ENCODE peak calls at places on chromosome 1, in seven cellular contexts. Y is left ventricle myocardium inferior; H is tibial artery; E is BE2C; Z is CD8-positive, alpha-beta memory T cell; S is PC-3; B is CD8-positive, alpha-beta T cell. U is an unnamed sample.
A peak's percentile ranks its signal among the peaks of the same experiment; 100 is the strongest.

GRCh38 chr1:178768423-178768822 is 43.4 kb downstream of the RALGPS2 start:
- DNase-seq in Y (no peak), H (no peak), E (peak; percentile 40), Z (no peak), S (peak; percentile 54), B (no peak), U (no peak)

GRCh38 chr1:50271337-50271736 is 151.9 kb downstream of the DMRTA2 start:
- DNase-seq in Y (peak; percentile 18), H (no peak), E (peak; percentile 93), Z (no peak), S (no peak), B (no peak), U (no peak)

GRCh38 chr1:58763214-58763613 is 20.6 kb downstream of the JUN start:
- DNase-seq in Y (no peak), H (no peak), E (no peak), Z (no peak), S (peak; percentile 58), B (no peak), U (no peak)

GRCh38 chr1:195045072-195045471 is 1563.2 kb downstream of the KCNT2 start:
- DNase-seq in Y (no peak), H (no peak), E (no peak), Z (no peak), S (no peak), B (no peak), U (no peak)

GRCh38 chr1:200971428-200971903 is 52.0 kb downstream of the KIF21B start:
- DNase-seq in Y (no peak), H (no peak), E (no peak), Z (no peak), S (no peak), B (no peak), U (no peak)

GRCh38 chr1:248828845-248829244 is 3.1 kb upstream of the SH3BP5L start:
- DNase-seq in Y (no peak), H (no peak), E (no peak), Z (no peak), S (peak; percentile 60), B (no peak), U (no peak)

GRCh38 chr1:113178522-113178921 is 105.5 kb downstream of the LRIG2 start:
- DNase-seq in Y (no peak), H (no peak), E (no peak), Z (no peak), S (peak; percentile 39), B (no peak), U (no peak)

GRCh38 chr1:193971595-193971994 is 785.2 kb upstream of the B3GALT2 start:
- DNase-seq in Y (no peak), H (no peak), E (no peak), Z (no peak), S (peak; percentile 84), B (no peak), U (no peak)

GRCh38 chr1:41242645-41243171 is 602 bp upstream of the SCMH1 start:
- DNase-seq in Y (no peak), H (no peak), E (no peak), Z (peak; percentile 47), S (no peak), B (no peak), U (no peak)

GRCh38 chr1:7528386-7529031 is 242.6 kb upstream of the VAMP3 start:
- DNase-seq in Y (no peak), H (no peak), E (no peak), Z (peak; percentile 5), S (no peak), B (no peak), U (no peak)

GRCh38 chr1:23010734-23011449 is 4.8 kb downstream of the TEX46 start:
- DNase-seq in Y (no peak), H (no peak), E (no peak), Z (no peak), S (peak; percentile 98), B (no peak), U (no peak)

GRCh38 chr1:212782422-212783154 is 9.0 kb downstream of the NSL1 start:
- DNase-seq in Y (no peak), H (no peak), E (no peak), Z (no peak), S (peak; percentile 57), B (no peak), U (no peak)

GRCh38 chr1:218717611-218718010 is 372.5 kb downstream of the TGFB2 start:
- DNase-seq in Y (no peak), H (no peak), E (no peak), Z (no peak), S (no peak), B (no peak), U (no peak)

GRCh38 chr1:203556047-203556851 is 62.3 kb downstream of the OPTC start:
- DNase-seq in Y (peak; percentile 72), H (peak; percentile 86), E (peak; percentile 30), Z (no peak), S (no peak), B (no peak), U (peak; percentile 31)

GRCh38 chr1:170262540-170262939 is 116.8 kb downstream of the NTMT2 start:
- DNase-seq in Y (no peak), H (no peak), E (no peak), Z (no peak), S (no peak), B (no peak), U (no peak)

GRCh38 chr1:6688757-6689156 is 12.9 kb downstream of the DNAJC11 start:
- DNase-seq in Y (no peak), H (no peak), E (no peak), Z (no peak), S (no peak), B (no peak), U (no peak)

GRCh38 chr1:27341525-27342252 is at the start of gene SYTL1:
- DNase-seq in Y (no peak), H (no peak), E (no peak), Z (peak; percentile 80), S (peak; percentile 86), B (peak; percentile 38), U (peak; percentile 85)

GRCh38 chr1:157359309-157360020 is 192.8 kb downstream of the FCRL5 start:
- DNase-seq in Y (no peak), H (no peak), E (no peak), Z (no peak), S (peak; percentile 14), B (no peak), U (no peak)

GRCh38 chr1:163650624-163651023 is 328.9 kb downstream of the NUF2 start:
- DNase-seq in Y (no peak), H (no peak), E (no peak), Z (no peak), S (no peak), B (no peak), U (no peak)

GRCh38 chr1:201954263-201955008 is 867 bp upstream of the TIMM17A start:
- DNase-seq in Y (no peak), H (no peak), E (no peak), Z (no peak), S (no peak), B (no peak), U (no peak)

DNA sequence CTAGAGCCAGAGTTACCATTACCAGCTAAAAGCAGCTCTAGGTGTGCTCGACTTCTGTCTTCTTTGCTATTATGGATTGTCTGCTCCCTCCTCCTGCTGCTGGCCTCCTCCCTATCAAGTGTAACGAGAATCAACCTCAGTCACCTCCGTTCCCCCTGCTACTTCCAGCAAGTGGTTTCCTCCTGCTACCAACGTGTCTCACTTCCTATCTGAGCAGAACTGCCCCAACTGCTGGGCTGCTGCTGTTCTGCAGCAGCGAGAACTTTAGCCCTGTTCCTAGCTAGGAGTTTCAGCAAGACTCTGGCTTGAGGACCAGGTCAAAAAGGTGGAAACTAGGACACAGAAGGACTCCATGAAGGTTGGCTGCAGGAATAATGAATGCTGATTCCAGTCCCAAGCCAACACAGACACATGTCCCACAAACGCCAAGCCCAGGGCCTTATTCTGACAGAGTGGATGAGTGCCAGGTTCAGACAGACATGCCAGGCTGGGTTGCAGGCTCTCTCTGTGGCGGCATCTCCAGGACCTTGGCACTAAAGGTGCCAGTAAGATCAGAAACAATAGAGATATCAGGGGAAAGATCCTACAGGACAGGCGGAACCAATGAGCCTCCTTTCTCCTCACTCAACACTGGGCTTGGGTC is 46.9 kb downstream of the CD34 start:
- DNase-seq in Y (no peak), H (no peak), E (no peak), Z (peak; percentile 66), S (no peak), B (no peak), U (no peak)
- H3K4me1 ChIP-seq in Y (peaks cover 92% of the 10 kb centered on the region), H (peaks cover 73% of the 10 kb centered on the region), E (peaks cover 3% of the 10 kb centered on the region), Z (peaks cover 83% of the 10 kb centered on the region), S (peaks cover 57% of the 10 kb centered on the region), B (peaks cover 77% of the 10 kb centered on the region), U (peaks cover 30% of the 10 kb centered on the region)

GRCh38 chr1:231534703-231535159 is 6.3 kb downstream of the TSNAX start:
- DNase-seq in Y (no peak), H (no peak), E (no peak), Z (no peak), S (no peak), B (no peak), U (no peak)
- H3K4me1 ChIP-seq in Y (peaks cover 71% of the 10 kb centered on the region), H (peaks cover 43% of the 10 kb centered on the region), E (no peaks in the 10 kb centered on the region), Z (peaks cover 37% of the 10 kb centered on the region), S (peaks cover 5% of the 10 kb centered on the region), B (peaks cover 36% of the 10 kb centered on the region), U (peaks cover 17% of the 10 kb centered on the region)

GRCh38 chr1:3628445-3628844 is 3.6 kb downstream of the TPRG1L start:
- DNase-seq in Y (no peak), H (no peak), E (no peak), Z (no peak), S (no peak), B (no peak), U (no peak)

GRCh38 chr1:3627515-3628253 is 2.9 kb downstream of the TPRG1L start:
- DNase-seq in Y (no peak), H (no peak), E (no peak), Z (no peak), S (no peak), B (no peak), U (no peak)

GRCh38 chr1:3624194-3625136 is at the start of gene TPRG1L:
- DNase-seq in Y (peak; percentile 99), H (peak; percentile 99), E (peak; percentile 94), Z (peak; percentile 99), S (peak; percentile 99), B (peak; percentile 97), U (peak; percentile 99)

GRCh38 chr1:3623441-3624150 is 1.2 kb upstream of the TPRG1L start:
- DNase-seq in Y (no peak), H (no peak), E (no peak), Z (no peak), S (no peak), B (no peak), U (peak; percentile 42)

DNA sequence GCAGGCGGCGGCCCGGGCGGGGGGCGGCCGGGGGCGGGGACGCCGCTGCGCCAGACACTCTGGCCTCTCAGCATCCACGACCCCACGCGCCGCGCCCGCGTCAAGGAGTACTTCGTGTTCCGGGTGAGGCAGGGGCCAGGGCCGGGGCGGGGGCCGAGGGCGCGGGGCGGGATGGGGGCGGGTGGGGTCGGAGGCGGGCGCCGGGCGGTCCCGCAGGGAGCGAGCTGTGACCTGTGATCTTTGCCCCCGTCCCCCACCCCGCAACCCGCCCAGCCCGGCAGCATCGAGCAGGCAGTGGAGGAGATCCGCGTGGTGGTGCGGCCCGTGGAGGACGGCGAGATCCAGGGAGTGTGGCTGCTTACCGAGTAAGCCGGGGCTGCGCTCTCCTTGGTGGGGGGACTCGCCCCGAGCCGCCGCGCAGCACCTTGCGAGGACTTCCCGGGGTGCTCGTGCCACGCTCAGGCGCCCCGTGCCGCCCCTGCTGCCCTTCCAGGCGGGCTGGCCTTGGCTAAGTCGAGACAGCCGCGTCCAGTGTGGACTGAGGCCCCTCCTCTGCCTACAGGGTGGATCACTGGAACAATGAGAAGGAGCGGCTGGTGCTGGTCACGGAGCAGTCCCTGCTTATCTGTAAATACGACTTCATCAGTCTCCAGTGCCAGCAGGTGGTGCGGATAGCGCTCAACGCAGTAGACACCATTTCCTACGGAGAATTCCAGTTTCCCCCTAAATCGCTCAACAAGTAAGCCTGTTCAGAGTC is 514 bp downstream of the TPRG1L start:
- DNase-seq in Y (no peak), H (no peak), E (peak; percentile 37), Z (no peak), S (peak; percentile 63), B (no peak), U (peak; percentile 77)
- H3K4me1 ChIP-seq in Y (peaks cover 45% of the 10 kb centered on the region), H (peaks cover 22% of the 10 kb centered on the region), E (no peaks in the 10 kb centered on the region), Z (peaks cover 29% of the 10 kb centered on the region), S (peaks cover 17% of the 10 kb centered on the region), B (peaks cover 29% of the 10 kb centered on the region), U (peaks cover 22% of the 10 kb centered on the region)

GRCh38 chr1:15947382-15948090 is 28.4 kb downstream of the ZBTB17 start:
- DNase-seq in Y (no peak), H (no peak), E (no peak), Z (no peak), S (no peak), B (no peak), U (no peak)
- H3K4me1 ChIP-seq in Y (peaks cover 46% of the 10 kb centered on the region), H (peaks cover 65% of the 10 kb centered on the region), E (peaks cover 25% of the 10 kb centered on the region), Z (peaks cover 34% of the 10 kb centered on the region), S (peaks cover 17% of the 10 kb centered on the region), B (peaks cover 42% of the 10 kb centered on the region), U (peaks cover 6% of the 10 kb centered on the region)

U was measured in mucosa of descending colon.